ENCODE peak calls at places on chromosomes 4 and X, in four cellular contexts. W is IMR-90, N is mesendoderm, I is mesenchymal stem cell. Y is an unnamed sample.

GRCh38 chr4:138056541-138056940 is 185.6 kb downstream of the SLC7A11 start:
- DNase-seq in W (no peak), N (no peak), I (no peak), Y (no peak)

GRCh38 chr4:168797176-168797575 is 212.9 kb downstream of the CBR4 start:
- DNase-seq in N (no peak), W (peak; percentile 94), I (peak; percentile 91), Y (peak; percentile 36)

GRCh38 chrX:133921764-133922389 is 63.5 kb downstream of the GPC3 start:
- DNase-seq in N (peak; percentile 88), W (peak; percentile 5), I (peak; percentile 14), Y (peak; percentile 24)

GRCh38 chr4:128521634-128522253 is 234.1 kb upstream of the PGRMC2 start:
- DNase-seq in I (peak; percentile 37), W (peak; percentile 59), N (peak; percentile 89), Y (peak; percentile 69)

GRCh38 chrX:20300822-20301221 is 34.1 kb upstream of the RPS6KA3 start:
- DNase-seq in N (peak; percentile 51), I (no peak), W (no peak), Y (no peak)

GRCh38 chr4:141131738-141132688 is 1.3 kb downstream of the RNF150 start:
- DNase-seq in I (peak; percentile 28), W (peak; percentile 20), N (peak; percentile 20), Y (no peak)

GRCh38 chr4:79198886-79199591 is 126.8 kb downstream of the NAA11 start:
- DNase-seq in N (peak; percentile 2), I (no peak), W (no peak), Y (no peak)

GRCh38 chrX:115988825-115989224 is 181.7 kb upstream of the AGTR2 start:
- DNase-seq in W (no peak), N (no peak), I (no peak), Y (no peak)

GRCh38 chr4:51835854-51836253 is 7.1 kb upstream of the DCUN1D4 start:
- DNase-seq in W (no peak), N (no peak), I (no peak), Y (no peak)

GRCh38 chrX:50747471-50747900 is 66.5 kb downstream of the SHROOM4 start:
- DNase-seq in I (peak; percentile 35), W (peak; percentile 45), N (peak; percentile 13), Y (no peak)

GRCh38 chr4:132180020-132180427 is 969.1 kb upstream of the PCDH10 start:
- DNase-seq in W (peak; percentile 80), N (no peak), I (peak; percentile 9), Y (no peak)

GRCh38 chrX:132023896-132024386 is 839 bp downstream of the STK26 start:
- DNase-seq in N (peak; percentile 62), W (no peak), I (peak; percentile 37), Y (peak; percentile 27)

GRCh38 chrX:103356023-103356798 is at the start of gene TCEAL9:
- DNase-seq in I (peak; percentile 84), N (peak; percentile 82), W (peak; percentile 83), Y (peak; percentile 59)

GRCh38 chrX:427812-428725 is 41.4 kb upstream of the PPP2R3B start:
- DNase-seq in N (peak; percentile 78), W (no peak), I (peak; percentile 5), Y (no peak)

GRCh38 chr4:153757407-153757806 is 2.4 kb downstream of the RNF175 start:
- DNase-seq in I (no peak), N (peak; percentile 84), W (no peak), Y (no peak)

GRCh38 chr4:3385719-3386440 is 55.9 kb upstream of the HGFAC start:
- DNase-seq in N (no peak), I (no peak), W (no peak), Y (no peak)
- H3K4ac ChIP-seq in N (no peak overlapping the region), I (no peak overlapping the region), W (no peak overlapping the region), Y (no peak overlapping the region)

DNA sequence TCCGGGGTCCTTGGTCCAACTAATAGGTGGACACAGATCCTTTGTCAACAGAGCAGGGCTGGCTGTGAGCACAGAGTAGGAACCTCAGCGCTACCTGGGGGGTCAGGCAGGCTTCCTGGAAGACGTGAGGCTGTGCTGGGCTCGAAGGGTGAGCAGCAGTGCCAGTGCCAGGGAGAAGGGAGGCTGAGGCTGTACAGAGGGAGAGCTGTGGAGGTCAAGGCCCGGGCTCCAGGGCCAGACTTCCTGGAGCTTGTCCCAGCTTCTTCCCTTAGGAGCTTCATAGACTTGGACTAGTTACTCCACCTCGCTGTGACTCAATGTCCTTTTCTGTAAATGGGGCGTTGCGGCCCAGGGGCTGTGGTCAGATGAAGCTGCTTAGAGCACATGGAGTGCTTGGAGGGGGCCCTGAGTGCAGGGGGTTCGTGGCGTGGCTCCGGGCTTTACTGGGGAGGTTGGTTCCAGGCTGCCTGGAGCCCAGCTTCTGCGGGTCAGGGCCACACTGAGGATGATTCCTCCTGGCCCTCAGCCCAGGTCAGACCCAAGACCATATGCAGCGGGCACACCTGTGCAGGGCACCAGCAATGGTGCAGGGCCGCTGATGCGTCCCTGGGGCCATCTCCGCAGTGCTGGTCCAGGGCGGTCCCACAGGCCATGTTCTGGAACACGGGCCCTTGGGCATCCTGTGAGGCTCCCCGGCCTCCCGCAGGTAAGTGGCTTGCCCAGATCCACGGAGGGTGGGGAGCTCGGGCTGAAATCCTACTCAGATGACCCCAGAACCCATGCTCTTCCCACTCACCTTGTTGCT is 98.1 kb downstream of the DCTD start:
- DNase-seq in N (no peak), W (no peak), I (no peak), Y (no peak)
- H3K4ac ChIP-seq in N (no peak overlapping the region), W (no peak overlapping the region), I (no peak overlapping the region), Y (no peak overlapping the region)

GRCh38 chr4:121822047-121822446 is 1.6 kb downstream of the CCNA2 start:
- DNase-seq in W (no peak), N (no peak), I (no peak), Y (no peak)

GRCh38 chr4:121824950-121825349 is 1.3 kb upstream of the CCNA2 start:
- DNase-seq in N (no peak), W (no peak), I (no peak), Y (no peak)

GRCh38 chr4:121822796-121823504 is 733 bp downstream of the CCNA2 start:
- DNase-seq in N (peak; percentile 79), I (peak; percentile 52), W (no peak), Y (peak; percentile 2)

GRCh38 chr4:121824171-121824527 is 466 bp upstream of the CCNA2 start:
- DNase-seq in W (no peak), I (no peak), N (no peak), Y (no peak)

GRCh38 chr4:121823505-121824170 is at the start of gene CCNA2:
- DNase-seq in I (peak; percentile 95), N (peak; percentile 99), W (peak; percentile 96), Y (peak; percentile 98)
- H3K4ac ChIP-seq in I (no peak within 1 kb of the TSS), N (peak within 1 kb of the TSS; percentile 17), W (peak within 1 kb of the TSS; percentile 81), Y (peak within 1 kb of the TSS; percentile 16)

GRCh38 chrX:154380153-154380552 is 1.1 kb downstream of the EMD start:
- DNase-seq in N (no peak), W (peak; percentile 32), I (peak; percentile 26), Y (no peak)

GRCh38 chrX:154380787-154381186 is 1.7 kb downstream of the EMD start:
- DNase-seq in N (no peak), I (no peak), W (no peak), Y (no peak)

GRCh38 chrX:154379569-154379951 is 465 bp downstream of the EMD start:
- DNase-seq in N (no peak), I (no peak), W (no peak), Y (no peak)

GRCh38 chrX:154378059-154378798 is 866 bp upstream of the EMD start:
- DNase-seq in I (no peak), W (peak; percentile 40), N (no peak), Y (no peak)

GRCh38 chrX:154378799-154379568 is at the start of gene EMD:
- DNase-seq in N (peak; percentile 98), W (peak; percentile 96), I (peak; percentile 97), Y (peak; percentile 95)
- H3K4ac ChIP-seq in N (peak within 1 kb of the TSS; percentile 92), W (peak within 1 kb of the TSS; percentile 86), I (peak within 1 kb of the TSS; percentile 84), Y (peak within 1 kb of the TSS; percentile 81)

Y was measured in trophoblast cell.